ENCODE peak calls at places on chromosomes 12 and 14, in seven cellular contexts. One of them, this sample, is unnamed.

GRCh38 chr12:2756756-2757155 is 38.0 kb upstream of the FKBP4 start:
- DNase-seq in stimulated activated CD8-positive, alpha-beta memory T cell treated with anti-CD3 and anti-CD28 coated beads, Interleukin-4, amount 100 ng/mL, for 4 hours: no peak
- DNase-seq in CD4-positive, CD25-positive, alpha-beta regulatory T cell: no peak
- DNase-seq in NCI-H187: no peak
- DNase-seq in D341Med: no peak
- DNase-seq in NCI-H460: no peak
- DNase-seq in fibroblast of pulmonary artery: no peak
- DNase-seq in this sample: no peak

GRCh38 chr14:52922656-52923055 is 28.2 kb downstream of the FERMT2 start:
- DNase-seq in stimulated activated CD8-positive, alpha-beta memory T cell treated with anti-CD3 and anti-CD28 coated beads, Interleukin-4, amount 100 ng/mL, for 4 hours: no peak
- DNase-seq in CD4-positive, CD25-positive, alpha-beta regulatory T cell: no peak
- DNase-seq in NCI-H187: no peak
- DNase-seq in D341Med: no peak
- DNase-seq in NCI-H460: no peak
- DNase-seq in fibroblast of pulmonary artery: peak; percentile 65
- DNase-seq in this sample: peak; percentile 47

GRCh38 chr12:9813821-9814798 is 13.2 kb upstream of the KLRF1 start:
- DNase-seq in stimulated activated CD8-positive, alpha-beta memory T cell treated with anti-CD3 and anti-CD28 coated beads, Interleukin-4, amount 100 ng/mL, for 4 hours: peak; percentile 83
- DNase-seq in CD4-positive, CD25-positive, alpha-beta regulatory T cell: peak; percentile 89
- DNase-seq in NCI-H187: no peak
- DNase-seq in D341Med: peak; percentile 86
- DNase-seq in NCI-H460: peak; percentile 7
- DNase-seq in fibroblast of pulmonary artery: peak; percentile 67
- DNase-seq in this sample: peak; percentile 44

GRCh38 chr12:6824085-6824800 is 2.6 kb downstream of the GPR162 start:
- DNase-seq in stimulated activated CD8-positive, alpha-beta memory T cell treated with anti-CD3 and anti-CD28 coated beads, Interleukin-4, amount 100 ng/mL, for 4 hours: no peak
- DNase-seq in CD4-positive, CD25-positive, alpha-beta regulatory T cell: no peak
- DNase-seq in NCI-H187: no peak
- DNase-seq in D341Med: no peak
- DNase-seq in NCI-H460: no peak
- DNase-seq in fibroblast of pulmonary artery: no peak
- DNase-seq in this sample: no peak

GRCh38 chr12:59459966-59460365 is 135.9 kb upstream of the SLC16A7 start:
- DNase-seq in stimulated activated CD8-positive, alpha-beta memory T cell treated with anti-CD3 and anti-CD28 coated beads, Interleukin-4, amount 100 ng/mL, for 4 hours: no peak
- DNase-seq in CD4-positive, CD25-positive, alpha-beta regulatory T cell: no peak
- DNase-seq in NCI-H187: no peak
- DNase-seq in D341Med: no peak
- DNase-seq in NCI-H460: no peak
- DNase-seq in fibroblast of pulmonary artery: peak; percentile 40
- DNase-seq in this sample: no peak

GRCh38 chr12:49296836-49297694 is 2.1 kb downstream of the PRPH start:
- DNase-seq in stimulated activated CD8-positive, alpha-beta memory T cell treated with anti-CD3 and anti-CD28 coated beads, Interleukin-4, amount 100 ng/mL, for 4 hours: no peak
- DNase-seq in CD4-positive, CD25-positive, alpha-beta regulatory T cell: peak; percentile 43
- DNase-seq in NCI-H187: no peak
- DNase-seq in D341Med: peak; percentile 82
- DNase-seq in NCI-H460: peak; percentile 65
- DNase-seq in fibroblast of pulmonary artery: no peak
- DNase-seq in this sample: peak; percentile 56

GRCh38 chr12:2282321-2282720 is 229.5 kb downstream of the CACNA1C start:
- DNase-seq in stimulated activated CD8-positive, alpha-beta memory T cell treated with anti-CD3 and anti-CD28 coated beads, Interleukin-4, amount 100 ng/mL, for 4 hours: no peak
- DNase-seq in CD4-positive, CD25-positive, alpha-beta regulatory T cell: no peak
- DNase-seq in NCI-H187: no peak
- DNase-seq in D341Med: no peak
- DNase-seq in NCI-H460: no peak
- DNase-seq in fibroblast of pulmonary artery: no peak
- DNase-seq in this sample: peak; percentile 42

GRCh38 chr12:126337556-126337955 is 1272.3 kb downstream of the AACS start:
- DNase-seq in stimulated activated CD8-positive, alpha-beta memory T cell treated with anti-CD3 and anti-CD28 coated beads, Interleukin-4, amount 100 ng/mL, for 4 hours: no peak
- DNase-seq in CD4-positive, CD25-positive, alpha-beta regulatory T cell: no peak
- DNase-seq in NCI-H187: no peak
- DNase-seq in D341Med: no peak
- DNase-seq in NCI-H460: peak; percentile 79
- DNase-seq in fibroblast of pulmonary artery: peak; percentile 55
- DNase-seq in this sample: peak; percentile 81

GRCh38 chr12:121773011-121773777 is 20.3 kb downstream of the RHOF start:
- DNase-seq in stimulated activated CD8-positive, alpha-beta memory T cell treated with anti-CD3 and anti-CD28 coated beads, Interleukin-4, amount 100 ng/mL, for 4 hours: no peak
- DNase-seq in CD4-positive, CD25-positive, alpha-beta regulatory T cell: peak; percentile 87
- DNase-seq in NCI-H187: no peak
- DNase-seq in D341Med: peak; percentile 90
- DNase-seq in NCI-H460: peak; percentile 69
- DNase-seq in fibroblast of pulmonary artery: peak; percentile 75
- DNase-seq in this sample: peak; percentile 53

GRCh38 chr12:4307593-4308333 is 13.2 kb upstream of the TIGAR start:
- DNase-seq in stimulated activated CD8-positive, alpha-beta memory T cell treated with anti-CD3 and anti-CD28 coated beads, Interleukin-4, amount 100 ng/mL, for 4 hours: no peak
- DNase-seq in CD4-positive, CD25-positive, alpha-beta regulatory T cell: no peak
- DNase-seq in NCI-H187: peak; percentile 23
- DNase-seq in D341Med: peak; percentile 85
- DNase-seq in NCI-H460: peak; percentile 66
- DNase-seq in fibroblast of pulmonary artery: peak; percentile 82
- DNase-seq in this sample: peak; percentile 48

GRCh38 chr14:41130274-41130673 is 476.4 kb upstream of the LRFN5 start:
- DNase-seq in stimulated activated CD8-positive, alpha-beta memory T cell treated with anti-CD3 and anti-CD28 coated beads, Interleukin-4, amount 100 ng/mL, for 4 hours: no peak
- DNase-seq in CD4-positive, CD25-positive, alpha-beta regulatory T cell: no peak
- DNase-seq in NCI-H187: no peak
- DNase-seq in D341Med: no peak
- DNase-seq in NCI-H460: no peak
- DNase-seq in fibroblast of pulmonary artery: no peak
- DNase-seq in this sample: no peak

GRCh38 chr12:101238806-101239329 is 28.8 kb upstream of the SLC5A8 start:
- DNase-seq in stimulated activated CD8-positive, alpha-beta memory T cell treated with anti-CD3 and anti-CD28 coated beads, Interleukin-4, amount 100 ng/mL, for 4 hours: no peak
- DNase-seq in CD4-positive, CD25-positive, alpha-beta regulatory T cell: no peak
- DNase-seq in NCI-H187: no peak
- DNase-seq in D341Med: no peak
- DNase-seq in NCI-H460: no peak
- DNase-seq in fibroblast of pulmonary artery: no peak
- DNase-seq in this sample: no peak

GRCh38 chr14:58078471-58078870 is 73.5 kb downstream of the ARMH4 start:
- DNase-seq in stimulated activated CD8-positive, alpha-beta memory T cell treated with anti-CD3 and anti-CD28 coated beads, Interleukin-4, amount 100 ng/mL, for 4 hours: no peak
- DNase-seq in CD4-positive, CD25-positive, alpha-beta regulatory T cell: no peak
- DNase-seq in NCI-H187: no peak
- DNase-seq in D341Med: no peak
- DNase-seq in NCI-H460: no peak
- DNase-seq in fibroblast of pulmonary artery: peak; percentile 5
- DNase-seq in this sample: peak; percentile 5

GRCh38 chr14:39426605-39427004 is 5.6 kb downstream of the FBXO33 start:
- DNase-seq in stimulated activated CD8-positive, alpha-beta memory T cell treated with anti-CD3 and anti-CD28 coated beads, Interleukin-4, amount 100 ng/mL, for 4 hours: no peak
- DNase-seq in CD4-positive, CD25-positive, alpha-beta regulatory T cell: peak; percentile 49
- DNase-seq in NCI-H187: no peak
- DNase-seq in D341Med: no peak
- DNase-seq in NCI-H460: no peak
- DNase-seq in fibroblast of pulmonary artery: peak; percentile 74
- DNase-seq in this sample: peak; percentile 47

GRCh38 chr14:68286667-68287066 is 467.1 kb downstream of the RAD51B start:
- DNase-seq in stimulated activated CD8-positive, alpha-beta memory T cell treated with anti-CD3 and anti-CD28 coated beads, Interleukin-4, amount 100 ng/mL, for 4 hours: no peak
- DNase-seq in CD4-positive, CD25-positive, alpha-beta regulatory T cell: no peak
- DNase-seq in NCI-H187: no peak
- DNase-seq in D341Med: no peak
- DNase-seq in NCI-H460: no peak
- DNase-seq in fibroblast of pulmonary artery: no peak
- DNase-seq in this sample: peak; percentile 41

GRCh38 chr14:29339491-29339890 is 572.9 kb downstream of the FOXG1 start:
- DNase-seq in stimulated activated CD8-positive, alpha-beta memory T cell treated with anti-CD3 and anti-CD28 coated beads, Interleukin-4, amount 100 ng/mL, for 4 hours: no peak
- DNase-seq in CD4-positive, CD25-positive, alpha-beta regulatory T cell: no peak
- DNase-seq in NCI-H187: no peak
- DNase-seq in D341Med: no peak
- DNase-seq in NCI-H460: no peak
- DNase-seq in fibroblast of pulmonary artery: peak; percentile 3
- DNase-seq in this sample: peak; percentile 1

GRCh38 chr12:104154286-104154685 is 16.3 kb upstream of the NFYB start:
- DNase-seq in stimulated activated CD8-positive, alpha-beta memory T cell treated with anti-CD3 and anti-CD28 coated beads, Interleukin-4, amount 100 ng/mL, for 4 hours: no peak
- DNase-seq in CD4-positive, CD25-positive, alpha-beta regulatory T cell: peak; percentile 56
- DNase-seq in NCI-H187: peak; percentile 63
- DNase-seq in D341Med: no peak
- DNase-seq in NCI-H460: no peak
- DNase-seq in fibroblast of pulmonary artery: no peak
- DNase-seq in this sample: no peak

GRCh38 chr14:72788972-72789728 is 104.8 kb downstream of the DPF3 start:
- DNase-seq in stimulated activated CD8-positive, alpha-beta memory T cell treated with anti-CD3 and anti-CD28 coated beads, Interleukin-4, amount 100 ng/mL, for 4 hours: no peak
- DNase-seq in CD4-positive, CD25-positive, alpha-beta regulatory T cell: no peak
- DNase-seq in NCI-H187: no peak
- DNase-seq in D341Med: no peak
- DNase-seq in NCI-H460: no peak
- DNase-seq in fibroblast of pulmonary artery: no peak
- DNase-seq in this sample: no peak

GRCh38 chr14:21910260-21910659 is 236.6 kb upstream of the OR4E1 start:
- DNase-seq in stimulated activated CD8-positive, alpha-beta memory T cell treated with anti-CD3 and anti-CD28 coated beads, Interleukin-4, amount 100 ng/mL, for 4 hours: no peak
- DNase-seq in CD4-positive, CD25-positive, alpha-beta regulatory T cell: no peak
- DNase-seq in NCI-H187: no peak
- DNase-seq in D341Med: no peak
- DNase-seq in NCI-H460: no peak
- DNase-seq in fibroblast of pulmonary artery: no peak
- DNase-seq in this sample: no peak

GRCh38 chr14:100346306-100347091 is 23.4 kb downstream of the SLC25A47 start:
- DNase-seq in stimulated activated CD8-positive, alpha-beta memory T cell treated with anti-CD3 and anti-CD28 coated beads, Interleukin-4, amount 100 ng/mL, for 4 hours: no peak
- DNase-seq in CD4-positive, CD25-positive, alpha-beta regulatory T cell: no peak
- DNase-seq in NCI-H187: no peak
- DNase-seq in D341Med: no peak
- DNase-seq in NCI-H460: no peak
- DNase-seq in fibroblast of pulmonary artery: no peak
- DNase-seq in this sample: no peak

GRCh38 chr14:52033131-52033642 is 35.7 kb downstream of the NID2 start:
- DNase-seq in stimulated activated CD8-positive, alpha-beta memory T cell treated with anti-CD3 and anti-CD28 coated beads, Interleukin-4, amount 100 ng/mL, for 4 hours: no peak
- DNase-seq in CD4-positive, CD25-positive, alpha-beta regulatory T cell: no peak
- DNase-seq in NCI-H187: no peak
- DNase-seq in D341Med: no peak
- DNase-seq in NCI-H460: no peak
- DNase-seq in fibroblast of pulmonary artery: no peak
- DNase-seq in this sample: peak; percentile 83

GRCh38 chr12:46886541-46887041 is 60.8 kb upstream of the SLC38A4 start:
- DNase-seq in stimulated activated CD8-positive, alpha-beta memory T cell treated with anti-CD3 and anti-CD28 coated beads, Interleukin-4, amount 100 ng/mL, for 4 hours: no peak
- DNase-seq in CD4-positive, CD25-positive, alpha-beta regulatory T cell: no peak
- DNase-seq in NCI-H187: no peak
- DNase-seq in D341Med: no peak
- DNase-seq in NCI-H460: no peak
- DNase-seq in fibroblast of pulmonary artery: peak; percentile 11
- DNase-seq in this sample: peak; percentile 78

GRCh38 chr12:48010366-48010970 is 6.2 kb upstream of the COL2A1 start:
- DNase-seq in stimulated activated CD8-positive, alpha-beta memory T cell treated with anti-CD3 and anti-CD28 coated beads, Interleukin-4, amount 100 ng/mL, for 4 hours: no peak
- DNase-seq in CD4-positive, CD25-positive, alpha-beta regulatory T cell: no peak
- DNase-seq in NCI-H187: no peak
- DNase-seq in D341Med: no peak
- DNase-seq in NCI-H460: no peak
- DNase-seq in fibroblast of pulmonary artery: no peak
- DNase-seq in this sample: no peak